ENCODE peak calls at places on chromosomes 7 and 10, in four cellular contexts. Q is NCI-H226, J is astrocyte of the spinal cord, W is HFFc6. K is an unnamed sample.

GRCh38 chr7:80637911-80638765 is at the start of gene CD36:
- DNase-seq in Q (no peak), J (no peak), W (no peak), K (no peak)

GRCh38 chr10:30791197-30791611 is 161.7 kb upstream of the LYZL2 start:
- DNase-seq in Q (no peak), J (peak), W (no peak), K (no peak)

GRCh38 chr10:75166623-75166972 is 44.0 kb upstream of the VDAC2 start:
- DNase-seq in Q (no peak), J (no peak), W (no peak), K (no peak)

GRCh38 chr7:95861041-95861440 is 88.7 kb downstream of the DYNC1I1 start:
- DNase-seq in Q (peak), J (peak), W (no peak), K (peak)

GRCh38 chr10:103736044-103736443 is 119.3 kb downstream of the SH3PXD2A start:
- DNase-seq in Q (no peak), J (no peak), W (no peak), K (no peak)

GRCh38 chr10:95741807-95742528 is 14.0 kb upstream of the ENTPD1 start:
- DNase-seq in Q (no peak), J (peak), W (no peak), K (peak)

GRCh38 chr7:133433165-133433812 is 180.4 kb downstream of the EXOC4 start:
- DNase-seq in Q (no peak), J (no peak), W (no peak), K (no peak)

GRCh38 chr7:96085953-96086352 is 235.9 kb downstream of the SLC25A13 start:
- DNase-seq in Q (no peak), J (no peak), W (no peak), K (no peak)

GRCh38 chr7:32905175-32905662 is 13.7 kb upstream of the KBTBD2 start:
- DNase-seq in Q (peak), J (peak), W (peak), K (peak)

GRCh38 chr7:99331002-99331401 is 5.3 kb downstream of the ARPC1A start:
- DNase-seq in Q (no peak), J (no peak), W (no peak), K (no peak)

GRCh38 chr10:50522908-50523307 is 100.8 kb downstream of the SGMS1 start:
- DNase-seq in Q (no peak), J (no peak), W (no peak), K (no peak)

GRCh38 chr10:29647483-29647882 is 12.7 kb upstream of the SVIL start:
- DNase-seq in Q (no peak), J (no peak), W (no peak), K (no peak)

GRCh38 chr7:88321694-88322093 is 15.0 kb upstream of the STEAP4 start:
- DNase-seq in Q (no peak), J (no peak), W (no peak), K (no peak)

GRCh38 chr10:126798649-126799048 is 106.6 kb upstream of the DOCK1 start:
- DNase-seq in Q (no peak), J (no peak), W (no peak), K (no peak)

K was measured in IMR-90.